ENCODE peak calls at places on chromosomes 16 and 17, in ten cellular contexts. One of them, this sample, is unnamed.

GRCh38 chr17:45221081-45221996 is at the start of gene FMNL1:
- DNase-seq in esophagus muscularis mucosa: no peak
- DNase-seq in fibroblast of lung: no peak
- DNase-seq in heart right ventricle: peak
- DNase-seq in mesothelial cell of epicardium: no peak
- DNase-seq in brain microvascular endothelial cell: no peak
- DNase-seq in HFF-Myc: no peak
- DNase-seq in A549: no peak
- DNase-seq in HFFc6: no peak
- DNase-seq in GM13977: peak
- DNase-seq in this sample: no peak

GRCh38 chr16:6008656-6009055 is 911.1 kb upstream of the EEF2KMT start:
- DNase-seq in A549: no peak
- DNase-seq in HFF-Myc: no peak
- DNase-seq in HFFc6: no peak
- DNase-seq in GM13977: no peak
- DNase-seq in heart right ventricle: no peak
- DNase-seq in brain microvascular endothelial cell: no peak
- DNase-seq in fibroblast of lung: no peak
- DNase-seq in mesothelial cell of epicardium: no peak
- DNase-seq in esophagus muscularis mucosa: no peak
- DNase-seq in this sample: no peak

GRCh38 chr16:88282221-88283041 is 100.3 kb upstream of the ZNF469 start:
- DNase-seq in fibroblast of lung: no peak
- DNase-seq in mesothelial cell of epicardium: no peak
- DNase-seq in GM13977: no peak
- DNase-seq in A549: peak
- DNase-seq in HFF-Myc: no peak
- DNase-seq in HFFc6: no peak
- DNase-seq in brain microvascular endothelial cell: peak
- DNase-seq in esophagus muscularis mucosa: no peak
- DNase-seq in heart right ventricle: no peak
- DNase-seq in this sample: peak

GRCh38 chr17:45784293-45784582 is at the start of gene CRHR1:
- DNase-seq in HFF-Myc: no peak
- DNase-seq in GM13977: peak
- DNase-seq in esophagus muscularis mucosa: no peak
- DNase-seq in mesothelial cell of epicardium: no peak
- DNase-seq in A549: no peak
- DNase-seq in HFFc6: no peak
- DNase-seq in brain microvascular endothelial cell: no peak
- DNase-seq in heart right ventricle: no peak
- DNase-seq in fibroblast of lung: no peak
- DNase-seq in this sample: no peak

GRCh38 chr16:88497561-88498420 is 44.7 kb downstream of the ZFPM1 start:
- DNase-seq in heart right ventricle: peak
- DNase-seq in HFFc6: no peak
- DNase-seq in esophagus muscularis mucosa: no peak
- DNase-seq in fibroblast of lung: peak
- DNase-seq in brain microvascular endothelial cell: peak
- DNase-seq in HFF-Myc: no peak
- DNase-seq in GM13977: no peak
- DNase-seq in A549: no peak
- DNase-seq in mesothelial cell of epicardium: peak
- DNase-seq in this sample: no peak

GRCh38 chr16:67857547-67858233 is 10.2 kb upstream of the CENPT start:
- DNase-seq in mesothelial cell of epicardium: no peak
- DNase-seq in heart right ventricle: peak
- DNase-seq in GM13977: no peak
- DNase-seq in fibroblast of lung: peak
- DNase-seq in esophagus muscularis mucosa: no peak
- DNase-seq in HFFc6: peak
- DNase-seq in brain microvascular endothelial cell: peak
- DNase-seq in HFF-Myc: peak
- DNase-seq in A549: peak
- DNase-seq in this sample: peak

GRCh38 chr17:269616-270514 is 82.7 kb downstream of the RPH3AL start:
- DNase-seq in brain microvascular endothelial cell: no peak
- DNase-seq in GM13977: no peak
- DNase-seq in HFF-Myc: no peak
- DNase-seq in fibroblast of lung: no peak
- DNase-seq in mesothelial cell of epicardium: no peak
- DNase-seq in heart right ventricle: no peak
- DNase-seq in HFFc6: no peak
- DNase-seq in A549: no peak
- DNase-seq in esophagus muscularis mucosa: no peak
- DNase-seq in this sample: no peak

GRCh38 chr16:14301150-14302030 is 230.3 kb downstream of the MRTFB start:
- DNase-seq in A549: peak
- DNase-seq in esophagus muscularis mucosa: no peak
- DNase-seq in brain microvascular endothelial cell: no peak
- DNase-seq in HFF-Myc: no peak
- DNase-seq in GM13977: peak
- DNase-seq in heart right ventricle: peak
- DNase-seq in fibroblast of lung: no peak
- DNase-seq in mesothelial cell of epicardium: no peak
- DNase-seq in HFFc6: no peak
- DNase-seq in this sample: no peak

GRCh38 chr17:38451030-38451839 is 23.0 kb downstream of the ARHGAP23 start:
- DNase-seq in GM13977: no peak
- DNase-seq in HFFc6: peak
- DNase-seq in esophagus muscularis mucosa: no peak
- DNase-seq in fibroblast of lung: peak
- DNase-seq in HFF-Myc: no peak
- DNase-seq in mesothelial cell of epicardium: no peak
- DNase-seq in heart right ventricle: peak
- DNase-seq in A549: peak
- DNase-seq in brain microvascular endothelial cell: peak
- DNase-seq in this sample: peak

GRCh38 chr16:626787-627457 is 3.9 kb upstream of the WFIKKN1 start:
- DNase-seq in GM13977: no peak
- DNase-seq in brain microvascular endothelial cell: peak
- DNase-seq in HFF-Myc: peak
- DNase-seq in HFFc6: peak
- DNase-seq in fibroblast of lung: peak
- DNase-seq in heart right ventricle: no peak
- DNase-seq in A549: peak
- DNase-seq in esophagus muscularis mucosa: no peak
- DNase-seq in mesothelial cell of epicardium: no peak
- DNase-seq in this sample: peak

GRCh38 chr17:72861811-72862210 is 230.7 kb downstream of the SLC39A11 start:
- DNase-seq in brain microvascular endothelial cell: no peak
- DNase-seq in A549: no peak
- DNase-seq in HFF-Myc: no peak
- DNase-seq in esophagus muscularis mucosa: no peak
- DNase-seq in HFFc6: no peak
- DNase-seq in mesothelial cell of epicardium: no peak
- DNase-seq in GM13977: no peak
- DNase-seq in fibroblast of lung: no peak
- DNase-seq in heart right ventricle: no peak
- DNase-seq in this sample: no peak

GRCh38 chr17:53912117-53912516 is 89.4 kb downstream of the KIF2B start:
- DNase-seq in fibroblast of lung: no peak
- DNase-seq in brain microvascular endothelial cell: no peak
- DNase-seq in GM13977: no peak
- DNase-seq in esophagus muscularis mucosa: no peak
- DNase-seq in HFF-Myc: no peak
- DNase-seq in heart right ventricle: no peak
- DNase-seq in HFFc6: no peak
- DNase-seq in A549: no peak
- DNase-seq in mesothelial cell of epicardium: no peak
- DNase-seq in this sample: no peak

GRCh38 chr16:30054959-30055553 is 10.5 kb upstream of the ALDOA start:
- DNase-seq in HFFc6: no peak
- DNase-seq in fibroblast of lung: no peak
- DNase-seq in esophagus muscularis mucosa: no peak
- DNase-seq in brain microvascular endothelial cell: no peak
- DNase-seq in mesothelial cell of epicardium: no peak
- DNase-seq in HFF-Myc: no peak
- DNase-seq in GM13977: peak
- DNase-seq in heart right ventricle: no peak
- DNase-seq in A549: peak
- DNase-seq in this sample: no peak

GRCh38 chr16:71425746-71426068 is 16.1 kb downstream of the TLE7 start:
- DNase-seq in heart right ventricle: no peak
- DNase-seq in HFF-Myc: no peak
- DNase-seq in mesothelial cell of epicardium: no peak
- DNase-seq in A549: no peak
- DNase-seq in fibroblast of lung: no peak
- DNase-seq in HFFc6: no peak
- DNase-seq in brain microvascular endothelial cell: no peak
- DNase-seq in GM13977: no peak
- DNase-seq in esophagus muscularis mucosa: no peak
- DNase-seq in this sample: no peak

GRCh38 chr16:10314811-10315210 is 71.0 kb upstream of the ATF7IP2 start:
- DNase-seq in GM13977: peak
- DNase-seq in heart right ventricle: no peak
- DNase-seq in brain microvascular endothelial cell: peak
- DNase-seq in esophagus muscularis mucosa: no peak
- DNase-seq in A549: no peak
- DNase-seq in HFFc6: no peak
- DNase-seq in fibroblast of lung: peak
- DNase-seq in mesothelial cell of epicardium: no peak
- DNase-seq in HFF-Myc: no peak
- DNase-seq in this sample: peak
- TF ChIP-seq CTCF in GM13977: peak
- TF ChIP-seq CTCF in heart right ventricle: peak
- TF ChIP-seq CTCF in brain microvascular endothelial cell: no peak
- TF ChIP-seq CTCF in esophagus muscularis mucosa: no peak
- TF ChIP-seq CTCF in A549: peak
- TF ChIP-seq CTCF in HFFc6: peak
- TF ChIP-seq CTCF in fibroblast of lung: no peak
- TF ChIP-seq CTCF in mesothelial cell of epicardium: no peak
- TF ChIP-seq CTCF in HFF-Myc: no peak
- TF ChIP-seq CTCF in this sample: no peak

GRCh38 chr17:80481284-80482057 is 5.1 kb upstream of the NPTX1 start:
- DNase-seq in GM13977: no peak
- DNase-seq in heart right ventricle: no peak
- DNase-seq in HFF-Myc: no peak
- DNase-seq in brain microvascular endothelial cell: no peak
- DNase-seq in A549: no peak
- DNase-seq in HFFc6: no peak
- DNase-seq in mesothelial cell of epicardium: no peak
- DNase-seq in fibroblast of lung: no peak
- DNase-seq in esophagus muscularis mucosa: no peak
- DNase-seq in this sample: no peak
- TF ChIP-seq CTCF in GM13977: no peak
- TF ChIP-seq CTCF in heart right ventricle: no peak
- TF ChIP-seq CTCF in HFF-Myc: no peak
- TF ChIP-seq CTCF in brain microvascular endothelial cell: no peak
- TF ChIP-seq CTCF in A549: no peak
- TF ChIP-seq CTCF in HFFc6: no peak
- TF ChIP-seq CTCF in mesothelial cell of epicardium: no peak
- TF ChIP-seq CTCF in fibroblast of lung: no peak
- TF ChIP-seq CTCF in esophagus muscularis mucosa: no peak
- TF ChIP-seq CTCF in this sample: no peak

DNA sequence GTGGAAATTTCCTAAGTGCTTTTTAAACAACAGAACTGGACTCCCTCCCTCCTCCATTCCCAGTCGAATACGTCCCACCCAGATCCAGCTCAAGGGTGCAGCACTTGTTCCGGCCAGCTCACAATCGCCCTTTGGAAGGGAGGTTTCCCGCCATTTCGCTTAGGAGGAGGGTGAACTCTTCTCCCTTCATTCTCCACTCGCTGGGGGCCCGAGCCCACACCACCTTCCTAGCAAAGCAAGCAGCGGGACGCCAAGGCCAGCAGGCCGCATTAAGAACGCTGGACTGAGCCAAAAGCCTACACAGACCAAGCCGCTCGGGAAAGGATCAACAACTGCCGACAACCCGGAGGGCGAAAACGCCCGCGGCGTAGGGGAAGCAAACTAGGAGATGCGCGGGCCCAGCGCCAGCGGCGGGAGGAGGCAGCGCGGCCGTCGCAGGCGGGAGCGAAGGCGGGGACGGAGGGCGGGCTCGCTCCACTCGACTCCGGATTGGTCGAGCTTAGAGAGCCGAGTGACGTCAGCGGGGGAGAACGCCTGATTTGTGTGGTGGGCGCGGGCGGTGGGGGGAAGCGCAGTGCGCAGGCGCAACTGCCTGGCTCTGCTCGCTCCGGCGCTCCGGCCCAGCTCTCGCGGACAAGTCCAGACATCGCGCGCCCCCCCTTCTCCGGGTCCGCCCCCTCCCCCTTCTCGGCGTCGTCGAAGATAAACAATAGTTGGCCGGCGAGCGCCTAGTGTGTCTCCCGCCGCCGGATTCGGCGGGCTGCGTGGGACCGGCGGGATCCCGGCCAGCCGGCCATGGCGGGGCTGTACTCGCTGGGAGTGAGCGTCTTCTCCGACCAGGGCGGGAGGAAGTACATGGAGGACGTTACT is at the start of gene PPM1D:
- DNase-seq in brain microvascular endothelial cell: peak
- DNase-seq in fibroblast of lung: peak
- DNase-seq in mesothelial cell of epicardium: peak
- DNase-seq in A549: peak
- DNase-seq in heart right ventricle: peak
- DNase-seq in GM13977: peak
- DNase-seq in HFFc6: peak
- DNase-seq in HFF-Myc: peak
- DNase-seq in esophagus muscularis mucosa: peak
- DNase-seq in this sample: peak
- TF ChIP-seq CTCF in brain microvascular endothelial cell: no peak
- TF ChIP-seq CTCF in fibroblast of lung: no peak
- TF ChIP-seq CTCF in mesothelial cell of epicardium: no peak
- TF ChIP-seq CTCF in A549: no peak
- TF ChIP-seq CTCF in heart right ventricle: no peak
- TF ChIP-seq CTCF in GM13977: no peak
- TF ChIP-seq CTCF in HFFc6: no peak
- TF ChIP-seq CTCF in HFF-Myc: no peak
- TF ChIP-seq CTCF in esophagus muscularis mucosa: no peak
- TF ChIP-seq CTCF in this sample: no peak

DNA sequence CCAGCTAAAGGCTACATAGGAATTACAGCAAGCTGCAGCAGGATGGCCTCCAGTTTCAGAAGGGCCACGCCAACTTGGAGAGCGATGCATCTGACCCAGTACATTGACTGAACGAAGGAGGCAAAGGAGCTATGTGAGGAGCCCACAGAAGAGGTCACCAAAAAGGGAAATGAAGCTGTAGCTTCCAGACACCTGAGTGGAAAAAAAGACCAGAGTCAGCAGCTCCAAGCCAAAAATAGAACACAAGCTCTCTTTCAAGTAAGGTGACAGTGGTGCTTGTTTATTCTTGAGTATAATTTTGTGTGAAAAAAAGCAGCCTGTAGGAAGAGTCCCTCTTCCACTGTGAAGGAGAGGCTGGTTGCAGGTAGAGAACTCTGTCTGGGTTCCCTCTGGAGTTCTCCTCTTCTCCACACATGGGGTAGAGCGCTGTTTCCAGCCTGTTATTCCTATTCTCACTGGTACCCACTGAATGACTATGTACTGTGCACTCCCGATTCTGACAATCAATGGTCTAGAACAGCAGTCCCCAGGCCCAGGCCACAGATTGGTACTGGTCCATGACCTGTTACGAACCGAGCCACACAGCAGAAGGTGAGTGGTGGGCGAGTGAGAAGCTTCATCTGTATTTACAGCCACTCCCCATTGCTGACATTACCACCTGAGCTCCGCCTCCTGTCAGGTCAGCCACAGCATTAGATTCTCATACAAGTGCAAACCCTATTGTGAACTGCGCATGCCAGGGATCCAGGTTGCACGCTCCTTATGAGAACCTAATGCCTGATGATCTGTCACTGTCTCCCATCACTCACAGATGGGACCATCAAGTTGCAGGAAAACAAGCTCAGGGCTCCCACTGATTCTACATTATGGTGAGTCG is 15.1 kb downstream of the CCL4 start:
- DNase-seq in A549: no peak
- DNase-seq in HFFc6: no peak
- DNase-seq in esophagus muscularis mucosa: no peak
- DNase-seq in fibroblast of lung: no peak
- DNase-seq in mesothelial cell of epicardium: no peak
- DNase-seq in heart right ventricle: no peak
- DNase-seq in brain microvascular endothelial cell: no peak
- DNase-seq in HFF-Myc: no peak
- DNase-seq in GM13977: no peak
- DNase-seq in this sample: no peak
- TF ChIP-seq CTCF in A549: no peak
- TF ChIP-seq CTCF in HFFc6: no peak
- TF ChIP-seq CTCF in esophagus muscularis mucosa: no peak
- TF ChIP-seq CTCF in fibroblast of lung: no peak
- TF ChIP-seq CTCF in mesothelial cell of epicardium: no peak
- TF ChIP-seq CTCF in heart right ventricle: no peak
- TF ChIP-seq CTCF in brain microvascular endothelial cell: no peak
- TF ChIP-seq CTCF in HFF-Myc: no peak
- TF ChIP-seq CTCF in GM13977: no peak
- TF ChIP-seq CTCF in this sample: no peak